ENCODE peak calls at places on chromosomes 1 and 21, in six cellular contexts. One of them, this sample, is unnamed.

GRCh38 chr1:108824051-108824450 is 32.8 kb downstream of the AKNAD1 start:
- DNase-seq in HCT116: no peak
- DNase-seq in mammary epithelial cell: no peak
- DNase-seq in GM23338: no peak
- DNase-seq in fibroblast of lung: no peak
- DNase-seq in MM.1S: no peak
- DNase-seq in this sample: no peak

GRCh38 chr1:20603473-20604464 is 14.9 kb downstream of the CDA start:
- DNase-seq in fibroblast of lung: peak; percentile 96
- DNase-seq in GM23338: no peak
- DNase-seq in HCT116: no peak
- DNase-seq in MM.1S: no peak
- DNase-seq in mammary epithelial cell: peak; percentile 94
- DNase-seq in this sample: no peak

GRCh38 chr21:36494557-36494956 is 14.6 kb upstream of the CLDN14 start:
- DNase-seq in GM23338: no peak
- DNase-seq in HCT116: no peak
- DNase-seq in MM.1S: no peak
- DNase-seq in mammary epithelial cell: no peak
- DNase-seq in fibroblast of lung: peak; percentile 31
- DNase-seq in this sample: no peak

GRCh38 chr1:17601643-17602382 is 62.3 kb downstream of the ARHGEF10L start:
- DNase-seq in fibroblast of lung: no peak
- DNase-seq in GM23338: peak; percentile 57
- DNase-seq in mammary epithelial cell: no peak
- DNase-seq in MM.1S: no peak
- DNase-seq in HCT116: no peak
- DNase-seq in this sample: peak; percentile 49

GRCh38 chr1:112517646-112518045 is 8.9 kb downstream of the WNT2B start:
- DNase-seq in HCT116: no peak
- DNase-seq in GM23338: no peak
- DNase-seq in MM.1S: no peak
- DNase-seq in mammary epithelial cell: no peak
- DNase-seq in fibroblast of lung: no peak
- DNase-seq in this sample: no peak

GRCh38 chr1:169550294-169550693 is 36.0 kb downstream of the F5 start:
- DNase-seq in HCT116: peak; percentile 40
- DNase-seq in mammary epithelial cell: peak; percentile 24
- DNase-seq in GM23338: peak; percentile 77
- DNase-seq in fibroblast of lung: peak; percentile 16
- DNase-seq in MM.1S: peak; percentile 74
- DNase-seq in this sample: peak; percentile 51

GRCh38 chr1:185719021-185719420 is 15.2 kb upstream of the HMCN1 start:
- DNase-seq in mammary epithelial cell: peak; percentile 98
- DNase-seq in HCT116: peak; percentile 49
- DNase-seq in GM23338: peak; percentile 64
- DNase-seq in MM.1S: no peak
- DNase-seq in fibroblast of lung: peak; percentile 97
- DNase-seq in this sample: peak; percentile 55

GRCh38 chr1:52629021-52629643 is 3.8 kb upstream of the SHISAL2A start:
- DNase-seq in GM23338: peak; percentile 54
- DNase-seq in HCT116: no peak
- DNase-seq in MM.1S: no peak
- DNase-seq in fibroblast of lung: no peak
- DNase-seq in mammary epithelial cell: no peak
- DNase-seq in this sample: peak; percentile 90

GRCh38 chr1:85464497-85465098 is 361 bp downstream of the DDAH1 start:
- DNase-seq in GM23338: peak; percentile 83
- DNase-seq in HCT116: peak; percentile 15
- DNase-seq in MM.1S: peak; percentile 65
- DNase-seq in mammary epithelial cell: peak; percentile 52
- DNase-seq in fibroblast of lung: peak; percentile 85
- DNase-seq in this sample: peak; percentile 70

GRCh38 chr21:37153193-37153934 is 80.3 kb downstream of the TTC3 start:
- DNase-seq in fibroblast of lung: peak; percentile 75
- DNase-seq in GM23338: no peak
- DNase-seq in MM.1S: no peak
- DNase-seq in mammary epithelial cell: no peak
- DNase-seq in HCT116: no peak
- DNase-seq in this sample: no peak

GRCh38 chr1:54407201-54407956 is 1.2 kb upstream of the SSBP3 start:
- DNase-seq in GM23338: peak; percentile 98
- DNase-seq in MM.1S: peak; percentile 96
- DNase-seq in HCT116: peak; percentile 94
- DNase-seq in mammary epithelial cell: peak; percentile 85
- DNase-seq in fibroblast of lung: peak; percentile 91
- DNase-seq in this sample: peak; percentile 93

GRCh38 chr1:159141584-159142518 is 29.6 kb upstream of the CADM3 start:
- DNase-seq in fibroblast of lung: peak; percentile 75
- DNase-seq in GM23338: peak; percentile 75
- DNase-seq in HCT116: no peak
- DNase-seq in mammary epithelial cell: peak; percentile 85
- DNase-seq in MM.1S: no peak
- DNase-seq in this sample: peak; percentile 90

GRCh38 chr1:32724678-32725594 is 22.4 kb upstream of the SYNC start:
- DNase-seq in MM.1S: peak; percentile 66
- DNase-seq in GM23338: peak; percentile 72
- DNase-seq in HCT116: peak; percentile 66
- DNase-seq in mammary epithelial cell: peak; percentile 93
- DNase-seq in fibroblast of lung: peak; percentile 95
- DNase-seq in this sample: peak; percentile 41

GRCh38 chr1:246771366-246771765 is 47.2 kb downstream of the SCCPDH start:
- DNase-seq in GM23338: no peak
- DNase-seq in mammary epithelial cell: no peak
- DNase-seq in HCT116: no peak
- DNase-seq in fibroblast of lung: no peak
- DNase-seq in MM.1S: no peak
- DNase-seq in this sample: no peak

GRCh38 chr1:20602851-20603450 is 14.1 kb downstream of the CDA start:
- DNase-seq in MM.1S: no peak
- DNase-seq in HCT116: no peak
- DNase-seq in mammary epithelial cell: peak; percentile 93
- DNase-seq in fibroblast of lung: peak; percentile 36
- DNase-seq in GM23338: no peak
- DNase-seq in this sample: no peak

GRCh38 chr21:28018741-28019669 is 973.7 kb downstream of the LTN1 start:
- DNase-seq in mammary epithelial cell: no peak
- DNase-seq in fibroblast of lung: no peak
- DNase-seq in HCT116: no peak
- DNase-seq in MM.1S: peak; percentile 85
- DNase-seq in GM23338: peak; percentile 5
- DNase-seq in this sample: no peak

GRCh38 chr1:63592536-63593302 is 492 bp upstream of the PGM1 start:
- DNase-seq in MM.1S: peak; percentile 70
- DNase-seq in GM23338: peak; percentile 90
- DNase-seq in fibroblast of lung: no peak
- DNase-seq in mammary epithelial cell: no peak
- DNase-seq in HCT116: no peak
- DNase-seq in this sample: no peak

GRCh38 chr1:46041974-46042373 is 90.5 kb downstream of the PIK3R3 start:
- DNase-seq in fibroblast of lung: peak; percentile 51
- DNase-seq in mammary epithelial cell: no peak
- DNase-seq in HCT116: no peak
- DNase-seq in MM.1S: no peak
- DNase-seq in GM23338: no peak
- DNase-seq in this sample: no peak

GRCh38 chr1:187549540-187549939 is 720.8 kb downstream of the PLA2G4A start:
- DNase-seq in fibroblast of lung: no peak
- DNase-seq in MM.1S: no peak
- DNase-seq in mammary epithelial cell: no peak
- DNase-seq in GM23338: no peak
- DNase-seq in HCT116: no peak
- DNase-seq in this sample: no peak

GRCh38 chr1:181349512-181349911 is 133.8 kb upstream of the CACNA1E start:
- DNase-seq in MM.1S: no peak
- DNase-seq in mammary epithelial cell: no peak
- DNase-seq in HCT116: no peak
- DNase-seq in GM23338: no peak
- DNase-seq in fibroblast of lung: no peak
- DNase-seq in this sample: no peak

GRCh38 chr1:232226197-232226681 is 403.7 kb downstream of the SIPA1L2 start:
- DNase-seq in GM23338: peak; percentile 80
- DNase-seq in mammary epithelial cell: peak; percentile 73
- DNase-seq in HCT116: no peak
- DNase-seq in MM.1S: no peak
- DNase-seq in fibroblast of lung: peak; percentile 81
- DNase-seq in this sample: peak; percentile 63

GRCh38 chr1:107683198-107683657 is 281.8 kb downstream of the VAV3 start:
- DNase-seq in HCT116: no peak
- DNase-seq in GM23338: no peak
- DNase-seq in mammary epithelial cell: peak; percentile 60
- DNase-seq in MM.1S: no peak
- DNase-seq in fibroblast of lung: no peak
- DNase-seq in this sample: no peak

GRCh38 chr1:111517464-111518225 is 14.2 kb upstream of the ADORA3 start:
- DNase-seq in fibroblast of lung: no peak
- DNase-seq in GM23338: no peak
- DNase-seq in mammary epithelial cell: no peak
- DNase-seq in MM.1S: peak; percentile 63
- DNase-seq in HCT116: no peak
- DNase-seq in this sample: no peak

GRCh38 chr1:44820945-44821715 is 12.8 kb downstream of the BTBD19 start:
- DNase-seq in MM.1S: no peak
- DNase-seq in GM23338: no peak
- DNase-seq in mammary epithelial cell: no peak
- DNase-seq in fibroblast of lung: no peak
- DNase-seq in HCT116: no peak
- DNase-seq in this sample: no peak

GRCh38 chr1:39639333-39640130 is at the start of gene HEYL:
- DNase-seq in mammary epithelial cell: no peak
- DNase-seq in GM23338: peak; percentile 92
- DNase-seq in fibroblast of lung: peak; percentile 32
- DNase-seq in MM.1S: peak; percentile 75
- DNase-seq in HCT116: peak; percentile 65
- DNase-seq in this sample: peak; percentile 91

GRCh38 chr1:167430134-167430848 is 88.0 kb downstream of the CD247 start:
- DNase-seq in fibroblast of lung: no peak
- DNase-seq in HCT116: no peak
- DNase-seq in mammary epithelial cell: no peak
- DNase-seq in GM23338: peak; percentile 80
- DNase-seq in MM.1S: peak; percentile 77
- DNase-seq in this sample: no peak

GRCh38 chr1:18831656-18832055 is 27.8 kb downstream of the TAS1R2 start:
- DNase-seq in MM.1S: no peak
- DNase-seq in GM23338: no peak
- DNase-seq in mammary epithelial cell: no peak
- DNase-seq in fibroblast of lung: no peak
- DNase-seq in HCT116: no peak
- DNase-seq in this sample: no peak

GRCh38 chr21:44880762-44881585 is 7.5 kb upstream of the PTTG1IP start:
- DNase-seq in HCT116: no peak
- DNase-seq in mammary epithelial cell: peak; percentile 75
- DNase-seq in GM23338: no peak
- DNase-seq in fibroblast of lung: peak; percentile 86
- DNase-seq in MM.1S: no peak
- DNase-seq in this sample: no peak

DNA sequence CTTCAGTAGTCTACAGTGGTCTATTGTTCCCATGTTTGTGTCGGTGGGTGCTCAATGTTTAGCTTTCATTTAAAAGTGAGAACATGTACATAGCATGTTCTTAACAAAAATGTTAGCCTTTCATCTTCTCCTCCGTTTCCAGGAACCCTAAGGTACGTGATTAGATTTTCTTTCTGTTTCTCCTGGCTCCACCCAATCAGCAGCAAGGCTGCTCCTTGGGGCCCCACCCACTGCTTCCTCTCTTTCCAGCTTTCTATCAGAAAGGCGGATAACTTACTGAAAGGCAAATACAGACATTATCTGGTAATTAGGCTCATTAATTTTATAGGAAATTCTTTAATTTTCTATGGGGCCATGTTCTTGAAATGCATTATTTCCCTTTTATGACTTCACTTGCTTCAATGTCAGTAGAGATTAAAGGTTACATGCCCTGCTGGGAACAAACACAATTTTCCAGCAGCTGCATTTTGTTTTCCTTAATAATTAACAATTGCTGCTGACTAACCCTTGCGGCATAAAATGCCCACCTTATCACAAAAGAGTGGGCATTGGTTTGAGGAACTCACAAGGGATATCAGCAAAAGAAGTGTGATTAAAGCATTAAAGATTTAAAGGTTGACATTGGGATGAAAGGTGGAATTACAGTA is 324.9 kb upstream of the SNX7 start:
- DNase-seq in HCT116: no peak
- DNase-seq in mammary epithelial cell: no peak
- DNase-seq in fibroblast of lung: no peak
- DNase-seq in GM23338: peak; percentile 34
- DNase-seq in MM.1S: no peak
- DNase-seq in this sample: no peak
- TF ChIP-seq EZH2 in HCT116: no peak
- TF ChIP-seq EZH2 in mammary epithelial cell: no peak
- TF ChIP-seq EZH2 in fibroblast of lung: no peak
- TF ChIP-seq EZH2 in GM23338: no peak
- TF ChIP-seq EZH2 in MM.1S: no peak
- TF ChIP-seq EZH2 in this sample: no peak

GRCh38 chr1:237467320-237467719 is 423.4 kb downstream of the ZP4 start:
- DNase-seq in MM.1S: no peak
- DNase-seq in mammary epithelial cell: no peak
- DNase-seq in GM23338: no peak
- DNase-seq in HCT116: no peak
- DNase-seq in fibroblast of lung: no peak
- DNase-seq in this sample: no peak
- H3K4me1 ChIP-seq in MM.1S: no peaks in the 10 kb centered on the region
- H3K4me1 ChIP-seq in mammary epithelial cell: no peaks in the 10 kb centered on the region
- H3K4me1 ChIP-seq in GM23338: no peaks in the 10 kb centered on the region
- H3K4me1 ChIP-seq in HCT116: no peaks in the 10 kb centered on the region
- H3K4me1 ChIP-seq in fibroblast of lung: no peaks in the 10 kb centered on the region
- H3K4me1 ChIP-seq in this sample: no peaks in the 10 kb centered on the region

GRCh38 chr1:22201023-22201422 is 58.1 kb upstream of the WNT4 start:
- DNase-seq in HCT116: no peak
- DNase-seq in fibroblast of lung: no peak
- DNase-seq in MM.1S: no peak
- DNase-seq in mammary epithelial cell: no peak
- DNase-seq in GM23338: no peak
- DNase-seq in this sample: no peak

GRCh38 chr1:22196641-22197040 is 53.7 kb upstream of the WNT4 start:
- DNase-seq in mammary epithelial cell: no peak
- DNase-seq in fibroblast of lung: no peak
- DNase-seq in HCT116: no peak
- DNase-seq in MM.1S: no peak
- DNase-seq in GM23338: no peak
- DNase-seq in this sample: no peak

GRCh38 chr1:22190731-22191130 is 47.8 kb upstream of the WNT4 start:
- DNase-seq in mammary epithelial cell: no peak
- DNase-seq in GM23338: no peak
- DNase-seq in HCT116: no peak
- DNase-seq in fibroblast of lung: no peak
- DNase-seq in MM.1S: no peak
- DNase-seq in this sample: no peak

GRCh38 chr1:22197644-22198043 is 54.7 kb upstream of the WNT4 start:
- DNase-seq in MM.1S: no peak
- DNase-seq in mammary epithelial cell: no peak
- DNase-seq in HCT116: no peak
- DNase-seq in fibroblast of lung: no peak
- DNase-seq in GM23338: no peak
- DNase-seq in this sample: no peak

GRCh38 chr1:22196041-22196440 is 53.1 kb upstream of the WNT4 start:
- DNase-seq in MM.1S: no peak
- DNase-seq in HCT116: no peak
- DNase-seq in fibroblast of lung: no peak
- DNase-seq in GM23338: no peak
- DNase-seq in mammary epithelial cell: no peak
- DNase-seq in this sample: no peak
- TF ChIP-seq EZH2 in MM.1S: no peak
- TF ChIP-seq EZH2 in HCT116: no peak
- TF ChIP-seq EZH2 in fibroblast of lung: no peak
- TF ChIP-seq EZH2 in GM23338: no peak
- TF ChIP-seq EZH2 in mammary epithelial cell: no peak
- TF ChIP-seq EZH2 in this sample: no peak

GRCh38 chr1:6269271-6269996 is 8.5 kb upstream of the GPR153 start:
- DNase-seq in MM.1S: no peak
- DNase-seq in GM23338: no peak
- DNase-seq in HCT116: no peak
- DNase-seq in fibroblast of lung: no peak
- DNase-seq in mammary epithelial cell: no peak
- DNase-seq in this sample: no peak
- H3K4me1 ChIP-seq in MM.1S: no peaks in the 10 kb centered on the region
- H3K4me1 ChIP-seq in GM23338: peaks cover 5% of the 10 kb centered on the region
- H3K4me1 ChIP-seq in HCT116: no peaks in the 10 kb centered on the region
- H3K4me1 ChIP-seq in fibroblast of lung: peaks cover 12% of the 10 kb centered on the region
- H3K4me1 ChIP-seq in mammary epithelial cell: peaks cover 45% of the 10 kb centered on the region
- H3K4me1 ChIP-seq in this sample: peaks cover 16% of the 10 kb centered on the region

This sample was measured in neural progenitor cell.